ENCODE peak calls at places on chromosomes 1 and 21, in eight cellular contexts. One of them, this sample, is unnamed.

GRCh38 chr21:22224261-22224660 is 1226.1 kb downstream of the NCAM2 start:
- DNase-seq in stimulated activated naive CD4-positive, alpha-beta T cell: no peak
- DNase-seq in germinal center: no peak
- DNase-seq in left lung: no peak
- DNase-seq in fibroblast of pulmonary artery: no peak
- DNase-seq in GM12892: no peak
- DNase-seq in stimulated activated CD8-positive, alpha-beta memory T cell treated with anti-CD3 and anti-CD28 coated beads, Interleukin-4, amount 100 ng/mL, for 1 hour: no peak
- DNase-seq in adipocyte: no peak
- DNase-seq in this sample: no peak

GRCh38 chr1:50831300-50832061 is 128.6 kb downstream of the FAF1 start:
- DNase-seq in stimulated activated naive CD4-positive, alpha-beta T cell: no peak
- DNase-seq in adipocyte: no peak
- DNase-seq in left lung: no peak
- DNase-seq in fibroblast of pulmonary artery: no peak
- DNase-seq in GM12892: no peak
- DNase-seq in stimulated activated CD8-positive, alpha-beta memory T cell treated with anti-CD3 and anti-CD28 coated beads, Interleukin-4, amount 100 ng/mL, for 1 hour: no peak
- DNase-seq in germinal center: no peak
- DNase-seq in this sample: no peak

GRCh38 chr1:5685446-5686040 is 306.7 kb downstream of the NPHP4 start:
- DNase-seq in adipocyte: no peak
- DNase-seq in stimulated activated CD8-positive, alpha-beta memory T cell treated with anti-CD3 and anti-CD28 coated beads, Interleukin-4, amount 100 ng/mL, for 1 hour: no peak
- DNase-seq in germinal center: no peak
- DNase-seq in fibroblast of pulmonary artery: no peak
- DNase-seq in left lung: no peak
- DNase-seq in GM12892: no peak
- DNase-seq in stimulated activated naive CD4-positive, alpha-beta T cell: no peak
- DNase-seq in this sample: no peak

GRCh38 chr1:153534226-153534932 is 1.4 kb downstream of the S100A6 start:
- DNase-seq in adipocyte: peak; percentile 57
- DNase-seq in fibroblast of pulmonary artery: no peak
- DNase-seq in germinal center: no peak
- DNase-seq in stimulated activated naive CD4-positive, alpha-beta T cell: no peak
- DNase-seq in stimulated activated CD8-positive, alpha-beta memory T cell treated with anti-CD3 and anti-CD28 coated beads, Interleukin-4, amount 100 ng/mL, for 1 hour: no peak
- DNase-seq in GM12892: no peak
- DNase-seq in left lung: no peak
- DNase-seq in this sample: no peak

GRCh38 chr1:29801003-29801402 is 564.7 kb downstream of the PTPRU start:
- DNase-seq in adipocyte: no peak
- DNase-seq in stimulated activated naive CD4-positive, alpha-beta T cell: no peak
- DNase-seq in GM12892: no peak
- DNase-seq in germinal center: no peak
- DNase-seq in fibroblast of pulmonary artery: no peak
- DNase-seq in left lung: no peak
- DNase-seq in stimulated activated CD8-positive, alpha-beta memory T cell treated with anti-CD3 and anti-CD28 coated beads, Interleukin-4, amount 100 ng/mL, for 1 hour: no peak
- DNase-seq in this sample: no peak

GRCh38 chr1:32533792-32534327 is 5.4 kb upstream of the ZBTB8A start:
- DNase-seq in GM12892: no peak
- DNase-seq in adipocyte: no peak
- DNase-seq in stimulated activated naive CD4-positive, alpha-beta T cell: no peak
- DNase-seq in fibroblast of pulmonary artery: no peak
- DNase-seq in stimulated activated CD8-positive, alpha-beta memory T cell treated with anti-CD3 and anti-CD28 coated beads, Interleukin-4, amount 100 ng/mL, for 1 hour: no peak
- DNase-seq in germinal center: no peak
- DNase-seq in left lung: no peak
- DNase-seq in this sample: no peak

GRCh38 chr1:225888289-225888897 is 553 bp downstream of the LEFTY1 start:
- DNase-seq in stimulated activated CD8-positive, alpha-beta memory T cell treated with anti-CD3 and anti-CD28 coated beads, Interleukin-4, amount 100 ng/mL, for 1 hour: no peak
- DNase-seq in stimulated activated naive CD4-positive, alpha-beta T cell: no peak
- DNase-seq in GM12892: no peak
- DNase-seq in adipocyte: no peak
- DNase-seq in fibroblast of pulmonary artery: no peak
- DNase-seq in left lung: no peak
- DNase-seq in germinal center: no peak
- DNase-seq in this sample: no peak

GRCh38 chr1:6108937-6109636 is 63.4 kb downstream of the KCNAB2 start:
- DNase-seq in germinal center: peak; percentile 57
- DNase-seq in fibroblast of pulmonary artery: peak; percentile 52
- DNase-seq in left lung: peak; percentile 78
- DNase-seq in stimulated activated naive CD4-positive, alpha-beta T cell: no peak
- DNase-seq in stimulated activated CD8-positive, alpha-beta memory T cell treated with anti-CD3 and anti-CD28 coated beads, Interleukin-4, amount 100 ng/mL, for 1 hour: no peak
- DNase-seq in GM12892: peak; percentile 67
- DNase-seq in adipocyte: peak; percentile 47
- DNase-seq in this sample: no peak

GRCh38 chr1:201396859-201397464 is 2.2 kb downstream of the LAD1 start:
- DNase-seq in left lung: peak; percentile 89
- DNase-seq in stimulated activated naive CD4-positive, alpha-beta T cell: no peak
- DNase-seq in adipocyte: no peak
- DNase-seq in fibroblast of pulmonary artery: no peak
- DNase-seq in germinal center: no peak
- DNase-seq in GM12892: no peak
- DNase-seq in stimulated activated CD8-positive, alpha-beta memory T cell treated with anti-CD3 and anti-CD28 coated beads, Interleukin-4, amount 100 ng/mL, for 1 hour: no peak
- DNase-seq in this sample: peak; percentile 75

GRCh38 chr1:225903623-225904022 is 14.7 kb upstream of the LEFTY1 start:
- DNase-seq in GM12892: no peak
- DNase-seq in left lung: no peak
- DNase-seq in germinal center: no peak
- DNase-seq in stimulated activated CD8-positive, alpha-beta memory T cell treated with anti-CD3 and anti-CD28 coated beads, Interleukin-4, amount 100 ng/mL, for 1 hour: no peak
- DNase-seq in fibroblast of pulmonary artery: no peak
- DNase-seq in adipocyte: no peak
- DNase-seq in stimulated activated naive CD4-positive, alpha-beta T cell: no peak
- DNase-seq in this sample: no peak

GRCh38 chr1:220335668-220336067 is 63.4 kb upstream of the RAB3GAP2 start:
- DNase-seq in adipocyte: peak; percentile 13
- DNase-seq in left lung: peak; percentile 70
- DNase-seq in GM12892: no peak
- DNase-seq in stimulated activated naive CD4-positive, alpha-beta T cell: no peak
- DNase-seq in stimulated activated CD8-positive, alpha-beta memory T cell treated with anti-CD3 and anti-CD28 coated beads, Interleukin-4, amount 100 ng/mL, for 1 hour: no peak
- DNase-seq in germinal center: no peak
- DNase-seq in fibroblast of pulmonary artery: no peak
- DNase-seq in this sample: no peak

GRCh38 chr1:3898994-3899775 is 887 bp downstream of the C1orf174 start:
- DNase-seq in left lung: no peak
- DNase-seq in adipocyte: peak; percentile 23
- DNase-seq in stimulated activated naive CD4-positive, alpha-beta T cell: no peak
- DNase-seq in fibroblast of pulmonary artery: no peak
- DNase-seq in stimulated activated CD8-positive, alpha-beta memory T cell treated with anti-CD3 and anti-CD28 coated beads, Interleukin-4, amount 100 ng/mL, for 1 hour: no peak
- DNase-seq in germinal center: no peak
- DNase-seq in GM12892: no peak
- DNase-seq in this sample: no peak

GRCh38 chr1:203136409-203137042 is 9.0 kb downstream of the ADORA1 start:
- DNase-seq in stimulated activated naive CD4-positive, alpha-beta T cell: no peak
- DNase-seq in adipocyte: no peak
- DNase-seq in germinal center: no peak
- DNase-seq in left lung: no peak
- DNase-seq in GM12892: no peak
- DNase-seq in stimulated activated CD8-positive, alpha-beta memory T cell treated with anti-CD3 and anti-CD28 coated beads, Interleukin-4, amount 100 ng/mL, for 1 hour: no peak
- DNase-seq in fibroblast of pulmonary artery: no peak
- DNase-seq in this sample: no peak

GRCh38 chr1:222073307-222073995 is 331.6 kb upstream of the DUSP10 start:
- DNase-seq in left lung: no peak
- DNase-seq in stimulated activated naive CD4-positive, alpha-beta T cell: no peak
- DNase-seq in fibroblast of pulmonary artery: peak; percentile 69
- DNase-seq in GM12892: no peak
- DNase-seq in adipocyte: peak; percentile 45
- DNase-seq in germinal center: no peak
- DNase-seq in stimulated activated CD8-positive, alpha-beta memory T cell treated with anti-CD3 and anti-CD28 coated beads, Interleukin-4, amount 100 ng/mL, for 1 hour: no peak
- DNase-seq in this sample: no peak

GRCh38 chr21:45163413-45164123 is 89.2 kb downstream of the ADARB1 start:
- DNase-seq in stimulated activated CD8-positive, alpha-beta memory T cell treated with anti-CD3 and anti-CD28 coated beads, Interleukin-4, amount 100 ng/mL, for 1 hour: no peak
- DNase-seq in adipocyte: no peak
- DNase-seq in germinal center: no peak
- DNase-seq in stimulated activated naive CD4-positive, alpha-beta T cell: no peak
- DNase-seq in GM12892: no peak
- DNase-seq in fibroblast of pulmonary artery: no peak
- DNase-seq in left lung: no peak
- DNase-seq in this sample: no peak

GRCh38 chr1:3321559-3322439 is 132.7 kb upstream of the ARHGEF16 start:
- DNase-seq in adipocyte: no peak
- DNase-seq in stimulated activated naive CD4-positive, alpha-beta T cell: no peak
- DNase-seq in stimulated activated CD8-positive, alpha-beta memory T cell treated with anti-CD3 and anti-CD28 coated beads, Interleukin-4, amount 100 ng/mL, for 1 hour: no peak
- DNase-seq in left lung: peak; percentile 21
- DNase-seq in germinal center: no peak
- DNase-seq in GM12892: no peak
- DNase-seq in fibroblast of pulmonary artery: no peak
- DNase-seq in this sample: no peak

GRCh38 chr1:209704584-209704983 is at the start of gene HSD11B1:
- DNase-seq in GM12892: no peak
- DNase-seq in adipocyte: peak; percentile 95
- DNase-seq in left lung: no peak
- DNase-seq in fibroblast of pulmonary artery: peak; percentile 99
- DNase-seq in germinal center: no peak
- DNase-seq in stimulated activated CD8-positive, alpha-beta memory T cell treated with anti-CD3 and anti-CD28 coated beads, Interleukin-4, amount 100 ng/mL, for 1 hour: no peak
- DNase-seq in stimulated activated naive CD4-positive, alpha-beta T cell: no peak
- DNase-seq in this sample: peak; percentile 89

GRCh38 chr1:6392081-6392879 is 1.3 kb downstream of the ACOT7 start:
- DNase-seq in fibroblast of pulmonary artery: no peak
- DNase-seq in GM12892: no peak
- DNase-seq in stimulated activated CD8-positive, alpha-beta memory T cell treated with anti-CD3 and anti-CD28 coated beads, Interleukin-4, amount 100 ng/mL, for 1 hour: no peak
- DNase-seq in adipocyte: no peak
- DNase-seq in stimulated activated naive CD4-positive, alpha-beta T cell: no peak
- DNase-seq in left lung: no peak
- DNase-seq in germinal center: no peak
- DNase-seq in this sample: no peak

GRCh38 chr1:44605904-44606615 is 68.2 kb downstream of the TMEM53 start:
- DNase-seq in GM12892: no peak
- DNase-seq in stimulated activated CD8-positive, alpha-beta memory T cell treated with anti-CD3 and anti-CD28 coated beads, Interleukin-4, amount 100 ng/mL, for 1 hour: no peak
- DNase-seq in fibroblast of pulmonary artery: no peak
- DNase-seq in germinal center: no peak
- DNase-seq in stimulated activated naive CD4-positive, alpha-beta T cell: no peak
- DNase-seq in adipocyte: no peak
- DNase-seq in left lung: no peak
- DNase-seq in this sample: no peak

GRCh38 chr1:199463521-199464127 is 563.9 kb upstream of the NR5A2 start:
- DNase-seq in fibroblast of pulmonary artery: peak; percentile 81
- DNase-seq in stimulated activated naive CD4-positive, alpha-beta T cell: no peak
- DNase-seq in adipocyte: peak; percentile 34
- DNase-seq in left lung: no peak
- DNase-seq in GM12892: no peak
- DNase-seq in stimulated activated CD8-positive, alpha-beta memory T cell treated with anti-CD3 and anti-CD28 coated beads, Interleukin-4, amount 100 ng/mL, for 1 hour: no peak
- DNase-seq in germinal center: peak; percentile 27
- DNase-seq in this sample: no peak

GRCh38 chr1:50172299-50172698 is 63.6 kb downstream of the ELAVL4 start:
- DNase-seq in germinal center: no peak
- DNase-seq in adipocyte: no peak
- DNase-seq in stimulated activated CD8-positive, alpha-beta memory T cell treated with anti-CD3 and anti-CD28 coated beads, Interleukin-4, amount 100 ng/mL, for 1 hour: no peak
- DNase-seq in fibroblast of pulmonary artery: no peak
- DNase-seq in GM12892: no peak
- DNase-seq in stimulated activated naive CD4-positive, alpha-beta T cell: no peak
- DNase-seq in left lung: no peak
- DNase-seq in this sample: no peak

GRCh38 chr1:24560361-24560760 is 4.5 kb downstream of the NCMAP start:
- DNase-seq in adipocyte: no peak
- DNase-seq in stimulated activated CD8-positive, alpha-beta memory T cell treated with anti-CD3 and anti-CD28 coated beads, Interleukin-4, amount 100 ng/mL, for 1 hour: no peak
- DNase-seq in fibroblast of pulmonary artery: no peak
- DNase-seq in left lung: no peak
- DNase-seq in germinal center: no peak
- DNase-seq in GM12892: no peak
- DNase-seq in stimulated activated naive CD4-positive, alpha-beta T cell: no peak
- DNase-seq in this sample: no peak

GRCh38 chr1:42183210-42183609 is 18.7 kb upstream of the GUCA2A start:
- DNase-seq in stimulated activated naive CD4-positive, alpha-beta T cell: no peak
- DNase-seq in left lung: no peak
- DNase-seq in fibroblast of pulmonary artery: no peak
- DNase-seq in germinal center: no peak
- DNase-seq in adipocyte: no peak
- DNase-seq in stimulated activated CD8-positive, alpha-beta memory T cell treated with anti-CD3 and anti-CD28 coated beads, Interleukin-4, amount 100 ng/mL, for 1 hour: no peak
- DNase-seq in GM12892: no peak
- DNase-seq in this sample: no peak

This sample was measured in suprapubic skin.